ENCODE peak calls at places on chromosomes 11 and 22, in seven cellular contexts. I is uterus, A is neuronal stem cell, M is psoas muscle, V is fibroblast of lung, D is suprapubic skin, K is right lobe of liver. R is an unnamed sample.

GRCh38 chr22:45216133-45217003 is 24.3 kb downstream of the KIAA0930 start:
- DNase-seq in M (no peak), V (peak; percentile 29), K (peak; percentile 33), A (no peak), I (no peak), D (no peak), R (no peak)

GRCh38 chr11:125253795-125254525 is 89.4 kb downstream of the PKNOX2 start:
- DNase-seq in K (no peak), V (no peak), D (no peak), M (no peak), I (no peak), A (no peak), R (no peak)

GRCh38 chr22:41271787-41272186 is 14.2 kb downstream of the RANGAP1 start:
- DNase-seq in K (no peak), M (no peak), D (no peak), I (no peak), V (no peak), A (no peak), R (no peak)

GRCh38 chr11:20065040-20065805 is 95.1 kb downstream of the DBX1 start:
- DNase-seq in A (no peak), D (no peak), I (no peak), V (no peak), M (no peak), K (no peak), R (no peak)

GRCh38 chr11:76615950-76616349 is 54.6 kb downstream of the LRRC32 start:
- DNase-seq in D (peak; percentile 78), I (no peak), M (no peak), V (peak; percentile 62), A (no peak), K (no peak), R (no peak)

GRCh38 chr11:32615422-32615821 is 31.8 kb downstream of the EIF3M start:
- DNase-seq in M (no peak), K (no peak), D (no peak), I (no peak), A (no peak), V (no peak), R (no peak)

GRCh38 chr11:96116341-96116740 is 192.4 kb upstream of the MTMR2 start:
- DNase-seq in A (no peak), D (no peak), I (no peak), M (no peak), K (no peak), V (no peak), R (no peak)

GRCh38 chr11:877565-877964 is 33.0 kb downstream of the CHID1 start:
- DNase-seq in K (no peak), A (no peak), I (no peak), V (no peak), D (no peak), M (no peak), R (no peak)

GRCh38 chr11:69209421-69209820 is 53.7 kb downstream of the SMIM38 start:
- DNase-seq in D (peak; percentile 54), V (no peak), I (no peak), A (no peak), M (no peak), K (no peak), R (peak; percentile 38)

GRCh38 chr11:58647141-58647699 is 24.8 kb downstream of the CNTF start:
- DNase-seq in M (no peak), I (no peak), D (no peak), A (no peak), V (no peak), K (no peak), R (no peak)

GRCh38 chr11:3087821-3088800 is 30.9 kb upstream of the CARS1 start:
- DNase-seq in D (no peak), K (no peak), I (no peak), A (no peak), M (no peak), V (peak; percentile 18), R (no peak)

GRCh38 chr11:94721565-94722292 is 46.4 kb upstream of the AMOTL1 start:
- DNase-seq in D (no peak), I (no peak), M (no peak), A (no peak), K (no peak), V (no peak), R (no peak)

GRCh38 chr22:22883090-22883727 is 4.4 kb upstream of the IGLL5 start:
- DNase-seq in I (no peak), M (no peak), V (no peak), A (no peak), K (no peak), D (no peak), R (no peak)

GRCh38 chr11:134587345-134587744 is 175.3 kb upstream of the B3GAT1 start:
- DNase-seq in K (no peak), D (peak; percentile 35), M (no peak), V (no peak), I (no peak), A (no peak), R (no peak)

GRCh38 chr11:44309483-44310197 is at the start of gene ALX4:
- DNase-seq in I (peak; percentile 51), A (no peak), M (no peak), V (peak; percentile 17), D (no peak), K (no peak), R (no peak)

GRCh38 chr11:35523351-35523768 is 2.1 kb downstream of the PAMR1 start:
- DNase-seq in D (no peak), K (no peak), M (no peak), V (no peak), I (no peak), A (no peak), R (no peak)

GRCh38 chr11:110410638-110411037 is 19.1 kb upstream of the FDX1 start:
- DNase-seq in V (no peak), K (no peak), M (no peak), A (no peak), D (no peak), I (no peak), R (no peak)

GRCh38 chr11:43532046-43532445 is 148.5 kb upstream of the HSD17B12 start:
- DNase-seq in A (no peak), K (no peak), I (no peak), D (no peak), M (no peak), V (no peak), R (no peak)

GRCh38 chr22:40857309-40857851 is 432 bp downstream of the XPNPEP3 start:
- DNase-seq in D (no peak), I (no peak), A (no peak), M (no peak), V (no peak), K (no peak), R (no peak)

DNA sequence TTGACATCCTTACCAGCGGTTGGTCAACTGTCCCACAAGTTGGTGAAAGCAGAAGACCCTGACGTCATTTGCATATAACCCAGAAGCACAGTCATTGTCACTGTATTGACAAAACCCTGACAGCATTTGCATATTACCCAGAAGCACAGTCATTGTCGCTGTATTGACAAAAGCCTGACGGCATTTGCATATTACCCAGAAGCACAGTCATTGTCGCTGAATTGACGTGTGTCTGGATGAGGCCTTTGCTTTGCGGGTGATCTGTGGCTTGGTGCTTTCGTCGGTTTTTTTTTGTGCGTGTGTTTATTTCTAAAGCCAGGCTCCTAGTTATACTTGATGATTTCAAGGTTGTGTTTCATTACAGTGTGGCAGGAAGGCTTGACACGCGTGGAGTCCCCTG is 1145.2 kb downstream of the BRD1 start:
- DNase-seq in D (no peak), A (no peak), K (no peak), M (no peak), V (no peak), I (no peak), R (no peak)
- H3K4me1 ChIP-seq in D (no peaks in the 10 kb centered on the region), A (no peaks in the 10 kb centered on the region), K (no peaks in the 10 kb centered on the region), M (no peaks in the 10 kb centered on the region), V (no peaks in the 10 kb centered on the region), I (no peaks in the 10 kb centered on the region), R (no peaks in the 10 kb centered on the region)

GRCh38 chr11:116641561-116642045 is 131.2 kb downstream of the BUD13 start:
- DNase-seq in K (peak; percentile 70), D (no peak), V (peak; percentile 6), M (peak; percentile 22), I (peak; percentile 34), A (peak; percentile 30), R (no peak)
- H3K36me3 ChIP-seq in K (no peaks in the 10 kb centered on the region), D (no peaks in the 10 kb centered on the region), V (no peaks in the 10 kb centered on the region), M (no peaks in the 10 kb centered on the region), I (no peaks in the 10 kb centered on the region), A (no peaks in the 10 kb centered on the region), R (no peaks in the 10 kb centered on the region)

GRCh38 chr22:38861170-38861874 is 10.7 kb downstream of the CBX6 start:
- DNase-seq in K (peak; percentile 35), A (no peak), M (no peak), V (no peak), D (no peak), I (no peak), R (no peak)
- H3K4me1 ChIP-seq in K (no peaks in the 10 kb centered on the region), A (peaks cover 43% of the 10 kb centered on the region), M (no peaks in the 10 kb centered on the region), V (no peaks in the 10 kb centered on the region), D (peaks cover 29% of the 10 kb centered on the region), I (peaks cover 20% of the 10 kb centered on the region), R (no peaks in the 10 kb centered on the region)

DNA sequence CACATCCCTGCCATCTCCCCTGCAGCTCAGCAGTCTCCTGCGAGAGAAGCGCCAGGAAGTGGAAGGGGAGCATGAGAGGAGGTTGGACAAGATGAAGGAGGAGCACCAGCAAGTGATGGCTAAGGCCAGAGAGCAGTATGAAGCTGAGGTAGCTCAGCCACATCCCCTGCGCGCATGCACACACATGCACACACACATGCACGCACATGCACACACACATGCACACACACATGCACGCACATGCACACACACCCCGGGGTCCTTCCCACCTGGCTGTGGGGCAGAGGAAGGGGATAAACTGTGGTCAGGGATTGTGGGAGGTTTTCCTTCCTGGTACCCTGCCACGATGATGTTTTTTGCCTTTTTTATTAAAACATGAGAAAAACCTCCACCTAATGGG is 65.3 kb downstream of the CEP164 start:
- DNase-seq in V (no peak), I (no peak), K (peak; percentile 25), A (no peak), D (no peak), M (no peak), R (no peak)
- H3K36me3 ChIP-seq in V (peaks cover 23% of the 10 kb centered on the region), I (no peaks in the 10 kb centered on the region), K (peaks cover 7% of the 10 kb centered on the region), A (peaks cover 40% of the 10 kb centered on the region), D (peaks cover 81% of the 10 kb centered on the region), M (peaks cover 81% of the 10 kb centered on the region), R (peaks cover 12% of the 10 kb centered on the region)

GRCh38 chr11:71349627-71350026 is 97.2 kb upstream of the SHANK2 start:
- DNase-seq in V (no peak), A (no peak), D (no peak), K (no peak), I (no peak), M (no peak), R (no peak)
- H3K4me1 ChIP-seq in V (no peaks in the 10 kb centered on the region), A (no peaks in the 10 kb centered on the region), D (no peaks in the 10 kb centered on the region), K (no peaks in the 10 kb centered on the region), I (no peaks in the 10 kb centered on the region), M (no peaks in the 10 kb centered on the region), R (no peaks in the 10 kb centered on the region)

GRCh38 chr11:10522276-10522675 is 18.7 kb downstream of the RNF141 start:
- DNase-seq in V (no peak), K (no peak), M (no peak), D (no peak), I (no peak), A (no peak), R (no peak)
- H3K36me3 ChIP-seq in V (peaks cover 2% of the 10 kb centered on the region), K (no peaks in the 10 kb centered on the region), M (peaks cover 92% of the 10 kb centered on the region), D (peaks cover 55% of the 10 kb centered on the region), I (no peaks in the 10 kb centered on the region), A (peaks cover 4% of the 10 kb centered on the region), R (peaks cover 8% of the 10 kb centered on the region)

R was measured in CD8-positive, alpha-beta memory T cell.